ENCODE peak calls at places on chromosomes 16 and 17, in four cellular contexts. K is aorta; H is CD8-positive, alpha-beta T cell; G is fibroblast of lung. U is an unnamed sample.
A peak's percentile ranks its signal among the peaks of the same experiment; 100 is the strongest.

GRCh38 chr17:50684288-50684611 is 23.5 kb downstream of the ANKRD40 start:
- DNase-seq in K (no peak), H (no peak), G (no peak), U (no peak)

GRCh38 chr17:11240041-11240801 is 792 bp upstream of the SHISA6 start:
- DNase-seq in K (no peak), H (no peak), G (no peak), U (no peak)

GRCh38 chr16:69894675-69895074 is 56.5 kb upstream of the CLEC18A start:
- DNase-seq in K (no peak), H (no peak), G (no peak), U (no peak)

GRCh38 chr17:48153711-48154642 is 46.4 kb downstream of the SNX11 start:
- DNase-seq in K (no peak), H (no peak), G (peak; percentile 35), U (peak; percentile 42)

GRCh38 chr17:35433075-35433894 is 985 bp upstream of the SLFN12 start:
- DNase-seq in K (peak; percentile 91), H (peak; percentile 71), G (peak; percentile 100), U (peak; percentile 90)

GRCh38 chr17:72089453-72089987 is 31.3 kb upstream of the SOX9 start:
- DNase-seq in K (no peak), H (no peak), G (no peak), U (no peak)

GRCh38 chr16:84314814-84315213 is 20.1 kb downstream of the WFDC1 start:
- DNase-seq in K (no peak), H (no peak), G (no peak), U (no peak)

GRCh38 chr16:53429221-53429943 is 4.9 kb upstream of the RBL2 start:
- DNase-seq in K (no peak), H (no peak), G (peak; percentile 60), U (no peak)

GRCh38 chr17:35345926-35346771 is 27.3 kb downstream of the SLFN11 start:
- DNase-seq in K (peak; percentile 89), H (peak; percentile 36), G (peak; percentile 33), U (no peak)

GRCh38 chr16:8888951-8889892 is 7.1 kb downstream of the LITAFD start:
- DNase-seq in K (no peak), H (no peak), G (no peak), U (no peak)

GRCh38 chr16:11665071-11665491 is 3.2 kb upstream of the SNN start:
- DNase-seq in K (no peak), H (peak; percentile 61), G (no peak), U (no peak)
- H3K27ac ChIP-seq in K (no peak overlapping the region), H (peak overlapping the region; percentile 43), G (no peak overlapping the region), U (peak overlapping the region; percentile 82)

DNA sequence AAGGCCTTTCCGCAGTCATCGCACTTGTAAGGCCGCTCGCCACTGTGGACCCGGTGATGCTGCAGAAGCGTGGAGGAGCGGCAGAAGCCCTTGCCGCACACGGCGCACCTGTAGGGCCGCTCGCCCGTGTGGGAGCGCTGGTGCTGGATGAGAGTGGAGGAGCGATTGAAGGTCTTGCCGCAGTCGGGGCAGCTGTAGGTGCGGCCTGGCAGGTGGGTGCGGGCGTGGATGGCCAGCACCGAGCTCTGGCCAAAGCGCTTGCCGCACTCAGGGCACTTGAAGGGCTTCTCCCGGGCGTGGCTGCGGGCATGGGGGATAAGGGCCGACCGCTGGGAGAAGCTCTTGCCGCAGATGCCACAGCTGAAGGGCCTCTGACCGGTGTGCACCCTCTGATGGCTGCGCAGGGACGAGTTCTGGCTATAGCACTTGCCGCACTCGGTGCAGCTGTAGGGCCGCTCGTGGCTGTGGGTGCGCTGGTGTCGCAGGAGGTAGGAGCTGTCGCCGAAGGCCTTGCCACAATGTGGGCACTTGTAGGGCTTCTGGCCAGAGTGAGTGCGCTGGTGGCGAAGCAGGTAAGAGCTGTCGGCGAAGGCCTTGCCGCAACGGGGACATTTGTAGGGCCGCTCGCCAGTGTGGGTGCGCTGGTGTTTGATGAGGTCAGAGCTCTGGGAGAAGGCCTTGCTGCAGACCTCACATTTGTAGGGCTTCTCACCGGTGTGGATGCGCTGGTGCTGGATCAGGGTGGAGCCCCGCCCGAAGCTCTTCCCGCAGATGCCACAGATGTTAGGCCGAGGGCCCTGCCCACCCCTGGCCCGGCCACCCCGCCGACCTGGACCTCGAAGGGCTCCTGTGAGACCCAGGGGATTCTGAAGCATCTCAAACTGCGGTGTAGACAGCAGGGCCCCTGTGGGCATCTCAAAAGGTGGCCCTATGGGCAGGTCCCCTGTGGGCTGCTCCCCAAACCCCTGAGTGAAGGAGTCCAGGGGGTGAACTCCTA is 1.5 kb downstream of the ZNF768 start:
- DNase-seq in K (no peak), H (no peak), G (no peak), U (no peak)
- H3K27ac ChIP-seq in K (no peak overlapping the region), H (no peak overlapping the region), G (no peak overlapping the region), U (peak overlapping the region; percentile 97)

DNA sequence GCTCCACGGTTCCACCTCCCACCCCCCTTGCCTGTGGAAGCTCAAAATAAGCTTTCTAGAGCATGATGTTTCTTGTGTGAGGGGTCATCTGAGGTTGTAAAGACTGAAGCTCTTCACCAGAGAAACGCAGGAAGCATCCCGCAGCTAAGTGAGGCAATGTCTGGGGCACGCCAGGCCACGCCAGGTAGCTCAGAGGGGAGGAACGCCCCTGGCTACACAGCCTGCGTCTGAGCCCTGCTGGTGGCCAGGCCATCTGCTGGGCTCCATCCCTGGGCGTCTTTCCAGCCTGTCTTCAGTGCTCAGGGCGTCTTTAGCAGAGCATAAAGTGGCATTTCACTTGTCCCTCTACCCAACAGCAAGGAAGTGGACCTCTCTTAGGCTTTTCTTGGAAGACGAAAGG is 15.2 kb downstream of the SOCS3 start:
- DNase-seq in K (no peak), H (no peak), G (no peak), U (no peak)
- H3K27ac ChIP-seq in K (no peak overlapping the region), H (no peak overlapping the region), G (no peak overlapping the region), U (no peak overlapping the region)

DNA sequence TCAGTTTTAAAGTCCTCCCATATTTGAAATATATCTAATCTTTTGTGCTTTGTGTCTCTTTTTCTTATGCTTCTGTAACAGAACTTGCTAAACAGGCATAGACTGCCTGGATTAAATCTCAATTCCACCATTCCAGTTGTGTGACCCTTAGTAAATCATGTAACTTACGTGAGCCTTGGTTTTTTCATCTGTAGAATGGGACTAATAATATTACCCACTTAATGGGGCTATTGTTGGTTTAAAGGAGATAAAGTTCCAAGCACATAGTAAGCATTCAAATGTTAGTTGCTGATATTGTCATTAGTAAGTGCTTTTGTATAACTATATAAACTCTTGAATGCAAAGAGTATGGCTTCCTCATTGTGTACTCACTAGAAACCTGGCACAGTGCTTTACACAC is 5.9 kb upstream of the VWA3A start:
- DNase-seq in K (no peak), H (no peak), G (no peak), U (no peak)
- H3K27ac ChIP-seq in K (no peak overlapping the region), H (no peak overlapping the region), G (no peak overlapping the region), U (no peak overlapping the region)

GRCh38 chr17:56997313-56997712 is 19.4 kb downstream of the SCPEP1 start:
- DNase-seq in K (no peak), H (no peak), G (no peak), U (no peak)

GRCh38 chr17:57002904-57003303 is 25.0 kb downstream of the SCPEP1 start:
- DNase-seq in K (no peak), H (no peak), G (no peak), U (no peak)

GRCh38 chr17:57004944-57005579 is 27.1 kb downstream of the SCPEP1 start:
- DNase-seq in K (no peak), H (no peak), G (no peak), U (no peak)

GRCh38 chr17:57006040-57006439 is 28.1 kb downstream of the SCPEP1 start:
- DNase-seq in K (no peak), H (no peak), G (no peak), U (no peak)

DNA sequence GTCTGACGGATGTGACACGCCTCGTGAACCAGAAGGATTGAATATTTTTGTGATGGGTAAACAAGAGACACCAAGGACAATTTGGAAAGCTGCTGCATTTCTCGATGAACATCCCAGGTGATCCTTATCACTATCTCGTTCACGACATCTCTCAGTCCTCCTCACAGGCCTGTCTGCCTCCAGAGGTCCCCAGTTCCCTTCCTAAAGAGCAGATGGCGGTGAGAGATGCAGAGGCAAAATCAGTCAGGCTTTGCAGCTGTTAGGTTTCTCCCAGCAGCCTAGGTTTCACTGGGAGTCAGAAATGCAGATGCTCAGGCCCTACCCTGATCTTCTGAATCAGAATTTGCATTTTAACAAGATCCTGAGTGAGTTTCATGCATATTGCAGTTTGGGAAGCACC is 23.6 kb downstream of the SCPEP1 start:
- DNase-seq in K (no peak), H (no peak), G (no peak), U (no peak)
- H3K27ac ChIP-seq in K (no peak overlapping the region), H (no peak overlapping the region), G (no peak overlapping the region), U (no peak overlapping the region)

GRCh38 chr17:78538033-78538776 is 39.0 kb downstream of the DNAH17 start:
- DNase-seq in K (peak; percentile 7), H (no peak), G (no peak), U (no peak)
- H3K27ac ChIP-seq in K (no peak overlapping the region), H (no peak overlapping the region), G (no peak overlapping the region), U (peak overlapping the region; percentile 19)

GRCh38 chr17:8807070-8807550 is 7.9 kb upstream of the MFSD6L start:
- DNase-seq in K (no peak), H (no peak), G (no peak), U (peak; percentile 38)
- H3K27ac ChIP-seq in K (no peak overlapping the region), H (no peak overlapping the region), G (no peak overlapping the region), U (no peak overlapping the region)

GRCh38 chr17:2712300-2713043 is 908 bp upstream of the CLUH start:
- DNase-seq in K (peak; percentile 45), H (no peak), G (no peak), U (no peak)
- H3K27ac ChIP-seq in K (no peak overlapping the region), H (peak overlapping the region; percentile 41), G (peak overlapping the region; percentile 67), U (peak overlapping the region; percentile 85)

U was measured in RWPE1.